ENCODE peak calls at places on chromosomes 1 and 21, in ten cellular contexts. R, T, J, A, Q, E, O, U, D and V are unnamed samples.

GRCh38 chr1:20481158-20481617 is 4.8 kb downstream of the CAMK2N1 start:
- DNase-seq in R (no peak), T (no peak), J (no peak), A (peak; percentile 64), Q (no peak), E (no peak), O (no peak), U (peak; percentile 49), D (peak; percentile 31), V (no peak)

GRCh38 chr1:55546553-55546952 is 331.4 kb upstream of the USP24 start:
- DNase-seq in R (no peak), T (no peak), J (no peak), A (no peak), Q (no peak), E (no peak), O (no peak), U (no peak), D (no peak), V (no peak)

GRCh38 chr1:17348593-17349234 is 23.3 kb upstream of the PADI6 start:
- DNase-seq in R (peak; percentile 9), T (no peak), J (no peak), A (no peak), Q (no peak), E (no peak), O (no peak), U (no peak), D (no peak), V (no peak)

GRCh38 chr1:17601643-17602382 is 62.3 kb downstream of the ARHGEF10L start:
- DNase-seq in R (no peak), T (no peak), J (no peak), A (no peak), Q (no peak), E (no peak), O (no peak), U (no peak), D (no peak), V (no peak)

GRCh38 chr1:200850554-200850953 is 22.2 kb upstream of the GPR25 start:
- DNase-seq in R (no peak), T (no peak), J (no peak), A (peak; percentile 73), Q (no peak), E (no peak), O (no peak), U (no peak), D (no peak), V (no peak)

GRCh38 chr1:98205291-98206017 is 284.6 kb upstream of the DPYD start:
- DNase-seq in R (no peak), T (no peak), J (no peak), A (no peak), Q (no peak), E (no peak), O (no peak), U (no peak), D (no peak), V (peak; percentile 22)

GRCh38 chr1:157154940-157155514 is 16.8 kb upstream of the ETV3 start:
- DNase-seq in R (no peak), T (no peak), J (peak; percentile 85), A (peak; percentile 43), Q (peak; percentile 47), E (no peak), O (peak; percentile 71), U (peak; percentile 41), D (peak; percentile 52), V (no peak)

GRCh38 chr1:91137173-91137852 is 115.5 kb upstream of the ZNF644 start:
- DNase-seq in R (no peak), T (no peak), J (no peak), A (no peak), Q (no peak), E (no peak), O (no peak), U (no peak), D (no peak), V (no peak)

GRCh38 chr1:209670441-209671082 is 4.7 kb upstream of the G0S2 start:
- DNase-seq in R (no peak), T (no peak), J (no peak), A (peak; percentile 94), Q (no peak), E (no peak), O (no peak), U (no peak), D (no peak), V (no peak)

GRCh38 chr1:12009318-12010001 is 9.8 kb upstream of the MIIP start:
- DNase-seq in R (no peak), T (no peak), J (no peak), A (no peak), Q (no peak), E (no peak), O (no peak), U (no peak), D (no peak), V (no peak)

GRCh38 chr21:34200288-34200905 is 127.0 kb downstream of the MRPS6 start:
- DNase-seq in R (no peak), T (peak; percentile 72), J (peak; percentile 82), A (no peak), Q (no peak), E (no peak), O (no peak), U (peak; percentile 14), D (no peak), V (no peak)
- TF ChIP-seq CTCF in R (no peak), T (no peak), J (no peak), A (no peak), Q (no peak), E (no peak), O (no peak), U (no peak), D (no peak), V (no peak)

DNA sequence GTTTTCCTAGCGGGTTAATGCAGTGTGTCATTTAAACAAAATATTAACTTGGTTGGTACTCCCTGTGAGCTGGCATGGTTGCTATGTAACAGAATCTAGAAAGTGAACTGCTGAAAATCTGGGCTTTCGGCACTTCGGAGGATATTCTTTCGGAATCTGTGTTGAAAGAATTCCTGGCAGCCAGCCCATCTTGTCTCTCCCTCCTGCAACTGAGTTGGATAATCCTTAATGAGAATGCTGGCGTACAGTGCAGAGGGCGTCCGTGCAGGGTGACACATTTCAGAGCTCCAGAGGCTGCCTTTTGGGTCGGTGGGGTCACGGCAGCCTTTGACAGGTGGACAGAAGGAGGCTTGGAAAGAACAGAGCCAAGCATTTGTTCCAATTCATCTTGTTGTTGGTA is 3.6 kb downstream of the KAZN start:
- DNase-seq in R (no peak), T (peak; percentile 94), J (peak; percentile 70), A (no peak), Q (peak; percentile 73), E (no peak), O (no peak), U (peak; percentile 36), D (no peak), V (no peak)
- H3K27ac ChIP-seq in R (no peak overlapping the region), T (no peak overlapping the region), J (peak overlapping the region; percentile 16), A (no peak overlapping the region), Q (no peak overlapping the region), E (no peak overlapping the region), O (no peak overlapping the region), U (no peak overlapping the region), D (no peak overlapping the region), V (no peak overlapping the region)

DNA sequence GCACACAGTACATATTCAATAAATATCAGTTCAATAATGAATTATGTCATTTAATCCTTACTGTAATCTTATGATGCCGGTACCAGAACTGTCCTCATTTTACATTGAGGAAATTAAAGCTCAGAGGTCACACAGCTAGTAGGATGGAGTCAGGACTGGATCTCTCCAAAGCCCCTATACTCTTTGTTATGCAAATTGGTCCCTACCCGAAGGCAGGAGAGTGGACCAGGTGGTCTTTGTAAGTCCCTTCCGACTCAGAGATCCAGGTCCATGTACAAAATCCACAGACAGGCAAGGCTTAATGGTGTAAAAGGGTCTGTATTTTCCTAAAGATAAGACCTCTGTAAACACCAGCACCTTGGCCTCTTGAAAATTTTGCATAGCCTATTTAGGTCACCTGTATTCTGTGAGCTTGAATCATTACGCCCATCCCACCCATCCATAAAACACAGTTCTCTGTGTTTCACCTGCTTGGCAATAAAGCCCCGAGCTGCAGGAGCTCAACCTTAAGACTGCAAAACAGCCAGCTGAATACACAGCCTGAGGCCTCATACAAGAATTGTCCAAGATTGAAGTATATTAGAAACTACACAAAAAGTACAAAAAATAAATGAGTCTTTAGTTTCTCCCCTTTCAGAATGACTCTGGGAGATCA is 41.7 kb downstream of the PLXNA2 start:
- DNase-seq in R (no peak), T (no peak), J (no peak), A (peak; percentile 47), Q (no peak), E (no peak), O (no peak), U (no peak), D (no peak), V (no peak)
- H3K4me1 ChIP-seq in R (no peaks in the 10 kb centered on the region), T (peaks cover 63% of the 10 kb centered on the region), J (peaks cover 2% of the 10 kb centered on the region), A (peaks cover 49% of the 10 kb centered on the region), Q (peaks cover 59% of the 10 kb centered on the region), E (no peaks in the 10 kb centered on the region), O (peaks cover 48% of the 10 kb centered on the region), U (peaks cover 13% of the 10 kb centered on the region), D (peaks cover 17% of the 10 kb centered on the region), V (peaks cover 19% of the 10 kb centered on the region)

GRCh38 chr1:153192697-153193096 is 10.5 kb upstream of the LELP1 start:
- DNase-seq in R (peak; percentile 12), T (peak; percentile 53), J (no peak), A (peak; percentile 74), Q (no peak), E (peak; percentile 28), O (peak; percentile 11), U (no peak), D (no peak), V (no peak)
- TF ChIP-seq CTCF in R (peak; percentile 68), T (no peak), J (no peak), A (peak; percentile 94), Q (no peak), E (peak; percentile 72), O (no peak), U (no peak), D (no peak), V (peak; percentile 91)

GRCh38 chr1:173052681-173053196 is 2.0 kb upstream of the TNFSF18 start:
- DNase-seq in R (no peak), T (no peak), J (peak; percentile 12), A (peak; percentile 100), Q (no peak), E (peak; percentile 49), O (no peak), U (no peak), D (no peak), V (peak; percentile 90)
- H3K27ac ChIP-seq in R (no peak overlapping the region), T (no peak overlapping the region), J (no peak overlapping the region), A (peak overlapping the region; percentile 63), Q (no peak overlapping the region), E (peak overlapping the region; percentile 54), O (no peak overlapping the region), U (no peak overlapping the region), D (no peak overlapping the region), V (peak overlapping the region; percentile 57)